ENCODE peak calls at places on chromosomes 7 and 10, in four cellular contexts. G is tibial artery, D is IMR-90, T is cardiac muscle cell. R is an unnamed sample.

GRCh38 chr7:2719007-2719406 is 31.0 kb downstream of the AMZ1 start:
- DNase-seq in T (peak; percentile 46), G (no peak), D (no peak), R (no peak)

GRCh38 chr10:50622497-50623298 is 1.1 kb downstream of the SGMS1 start:
- DNase-seq in D (peak; percentile 50), T (peak; percentile 64), G (peak; percentile 73), R (peak; percentile 83)

GRCh38 chr10:132541601-132542011 is 4.0 kb downstream of the INPP5A start:
- DNase-seq in G (peak; percentile 39), T (no peak), D (no peak), R (no peak)

GRCh38 chr7:20307901-20308300 is 22.8 kb upstream of the ITGB8 start:
- DNase-seq in T (no peak), G (no peak), D (no peak), R (no peak)

GRCh38 chr10:17923728-17924127 is 28.0 kb upstream of the SLC39A12 start:
- DNase-seq in D (peak; percentile 95), T (no peak), G (peak; percentile 83), R (no peak)

GRCh38 chr10:4770766-4771553 is 55.0 kb upstream of the AKR1E2 start:
- DNase-seq in D (peak; percentile 98), T (peak; percentile 13), G (no peak), R (no peak)

GRCh38 chr7:108026116-108026515 is 23.2 kb upstream of the LAMB1 start:
- DNase-seq in T (no peak), G (no peak), D (no peak), R (no peak)

GRCh38 chr10:100364735-100365391 is 17.8 kb downstream of the SCD start:
- DNase-seq in T (peak; percentile 45), D (peak; percentile 60), G (peak; percentile 86), R (peak; percentile 83)

GRCh38 chr10:62790019-62790555 is 14.4 kb upstream of the ADO start:
- DNase-seq in D (no peak), G (no peak), T (no peak), R (no peak)

GRCh38 chr10:14129770-14130169 is 201.0 kb downstream of the FRMD4A start:
- DNase-seq in G (no peak), T (no peak), D (no peak), R (no peak)

GRCh38 chr10:56360967-56361841 is at the start of gene ZWINT:
- DNase-seq in T (peak; percentile 98), D (peak; percentile 95), G (peak; percentile 95), R (peak; percentile 95)

GRCh38 chr10:98790817-98791216 is 344.1 kb upstream of the HPS1 start:
- DNase-seq in T (peak; percentile 35), D (peak; percentile 12), G (no peak), R (no peak)

GRCh38 chr7:19249281-19249680 is 104.1 kb upstream of the FERD3L start:
- DNase-seq in G (no peak), T (no peak), D (no peak), R (no peak)
- H3K4me3 ChIP-seq in G (no peak overlapping the region), T (no peak overlapping the region), D (no peak overlapping the region), R (no peak overlapping the region)

GRCh38 chr7:16317406-16317805 is 103.9 kb downstream of the CRPPA start:
- DNase-seq in T (no peak), G (no peak), D (no peak), R (no peak)

GRCh38 chr7:16315280-16315679 is 106.1 kb downstream of the CRPPA start:
- DNase-seq in D (no peak), G (no peak), T (no peak), R (no peak)

GRCh38 chr7:16320261-16320660 is 101.1 kb downstream of the CRPPA start:
- DNase-seq in D (no peak), T (no peak), G (no peak), R (no peak)

GRCh38 chr7:16318463-16318862 is 102.9 kb downstream of the CRPPA start:
- DNase-seq in T (no peak), G (no peak), D (no peak), R (no peak)

DNA sequence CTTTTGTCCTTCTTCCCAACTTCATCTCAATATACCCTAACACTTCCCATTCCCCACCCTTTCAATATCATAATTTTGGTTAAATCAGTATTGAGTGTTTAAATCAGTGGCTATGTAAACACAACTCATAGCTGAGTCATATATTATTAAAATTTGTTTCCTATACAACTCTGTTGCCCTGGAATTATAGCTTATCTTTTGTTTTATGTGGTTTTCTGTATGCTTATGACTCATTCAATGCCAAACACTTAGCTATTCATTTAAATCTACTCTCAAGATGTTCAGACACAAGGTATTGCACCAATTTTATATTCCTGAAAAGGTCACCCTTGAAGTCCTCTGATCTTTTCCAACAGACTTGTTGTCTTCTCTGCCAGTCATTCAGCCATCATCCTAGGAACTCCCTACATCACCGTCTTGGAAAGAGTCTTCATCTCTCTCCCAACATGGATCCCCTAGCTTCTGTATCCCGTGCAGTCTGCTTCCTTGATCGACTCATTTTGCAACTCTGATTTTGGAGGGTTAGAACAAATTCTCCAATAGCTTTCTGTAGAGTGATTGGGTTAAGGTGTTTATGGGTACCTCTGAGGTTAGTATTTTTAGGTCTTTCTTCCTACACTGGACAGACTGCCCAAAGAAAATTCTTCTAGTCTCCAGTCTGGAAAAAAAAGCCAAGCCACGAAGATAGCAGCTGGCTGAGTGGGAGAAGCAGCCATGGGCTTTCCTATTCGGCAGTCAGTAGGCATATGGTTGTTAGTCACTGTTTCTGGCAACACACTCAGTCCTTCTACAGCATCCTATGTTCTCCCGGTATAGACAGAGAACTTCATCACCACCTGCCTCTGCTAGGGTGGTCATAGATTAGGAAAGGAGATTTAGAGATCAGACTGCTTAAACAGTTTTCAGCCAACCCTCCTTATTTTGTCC is 102.1 kb downstream of the CRPPA start:
- DNase-seq in D (peak; percentile 40), T (no peak), G (no peak), R (no peak)
- H3K4me3 ChIP-seq in D (no peak overlapping the region), T (no peak overlapping the region), G (no peak overlapping the region), R (no peak overlapping the region)

GRCh38 chr7:122887198-122887597 is 938 bp upstream of the CADPS2 start:
- DNase-seq in G (peak; percentile 79), T (peak; percentile 77), D (peak; percentile 16), R (peak; percentile 86)
- H3K4me3 ChIP-seq in G (peak overlapping the region; percentile 93), T (peak overlapping the region; percentile 84), D (no peak overlapping the region), R (peak overlapping the region; percentile 76)

GRCh38 chr10:89414146-89414878 is at the start of gene IFIT5:
- DNase-seq in G (peak; percentile 83), T (peak; percentile 80), D (peak; percentile 67), R (peak; percentile 87)

GRCh38 chr10:89419548-89419947 is 5.2 kb downstream of the IFIT5 start:
- DNase-seq in G (no peak), T (no peak), D (peak; percentile 31), R (no peak)

GRCh38 chr10:89414879-89415821 is 782 bp downstream of the IFIT5 start:
- DNase-seq in D (peak; percentile 32), T (peak; percentile 22), G (peak; percentile 73), R (peak; percentile 85)

GRCh38 chr10:89413398-89413912 is 913 bp upstream of the IFIT5 start:
- DNase-seq in G (no peak), D (no peak), T (no peak), R (no peak)

DNA sequence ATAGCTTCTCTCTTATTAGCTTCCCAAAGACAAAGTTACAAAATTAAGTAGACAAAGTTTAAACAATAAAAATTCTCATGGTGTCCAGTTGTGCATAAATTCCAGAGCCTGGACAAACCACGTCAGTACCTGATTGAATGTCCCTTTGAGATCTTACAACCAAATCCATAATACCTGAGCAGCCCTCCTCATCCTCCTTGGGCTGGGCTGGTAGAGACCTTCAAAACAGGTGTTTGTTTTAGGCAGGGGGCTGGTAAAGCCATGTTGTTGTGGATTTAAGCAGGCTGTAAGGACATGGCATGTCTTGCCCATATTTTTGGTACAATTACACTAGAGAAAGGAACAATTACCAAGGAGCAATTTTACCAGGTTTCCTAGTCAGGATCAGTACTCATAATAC is 2.1 kb downstream of the IFIT5 start:
- DNase-seq in G (no peak), T (no peak), D (no peak), R (no peak)
- H3K4me3 ChIP-seq in G (no peak overlapping the region), T (no peak overlapping the region), D (no peak overlapping the region), R (no peak overlapping the region)

GRCh38 chr10:24871006-24871405 is 81.4 kb downstream of the PRTFDC1 start:
- DNase-seq in G (no peak), T (no peak), D (no peak), R (no peak)
- H3K4me3 ChIP-seq in G (no peak overlapping the region), T (no peak overlapping the region), D (no peak overlapping the region), R (no peak overlapping the region)

GRCh38 chr7:55140221-55140980 is 121.6 kb downstream of the EGFR start:
- DNase-seq in D (peak; percentile 86), T (no peak), G (no peak), R (no peak)
- H3K4me3 ChIP-seq in D (no peak overlapping the region), T (no peak overlapping the region), G (no peak overlapping the region), R (no peak overlapping the region)

DNA sequence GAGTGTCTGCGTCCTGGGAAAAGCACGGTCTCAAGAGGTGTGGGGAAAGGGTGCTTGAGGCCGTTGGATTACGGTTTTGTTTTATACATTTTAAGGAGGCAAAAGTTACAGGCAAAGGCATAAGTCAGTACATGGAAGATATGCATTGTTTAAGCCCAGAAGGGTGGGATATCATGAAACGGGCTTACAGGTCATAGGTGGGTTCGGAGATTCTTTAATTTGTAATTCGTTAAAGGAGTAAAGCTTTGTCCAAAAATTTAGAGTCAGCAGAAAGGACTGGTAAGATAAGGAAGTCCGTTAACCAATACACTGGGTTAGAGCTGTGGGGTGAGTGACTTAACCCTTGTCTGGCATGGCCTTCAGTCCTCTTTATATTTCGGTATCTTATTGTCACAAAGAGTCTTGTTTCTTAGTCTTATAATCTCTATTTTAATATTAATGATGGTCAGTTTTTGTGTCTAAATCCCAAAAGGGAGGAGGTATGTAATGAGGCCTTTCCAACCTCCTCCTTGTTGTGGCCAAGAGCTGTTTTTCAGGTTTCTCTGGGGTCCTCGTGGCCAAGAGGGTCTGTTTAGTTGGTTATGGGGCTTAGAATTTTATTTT is 12.7 kb downstream of the TSPAN14 start:
- DNase-seq in G (no peak), D (no peak), T (no peak), R (no peak)
- H3K4me3 ChIP-seq in G (no peak overlapping the region), D (no peak overlapping the region), T (no peak overlapping the region), R (peak overlapping the region; percentile 12)